ENCODE peak calls at places on chromosomes 4 and X, in five cellular contexts. B is pancreas, Q is right lobe of liver, G is A549, I is upper lobe of right lung. U is an unnamed sample.

GRCh38 chr4:183912585-183912984 is 7.5 kb downstream of the STOX2 start:
- DNase-seq in G (no peak), I (no peak), B (no peak), Q (no peak), U (no peak)

GRCh38 chr4:6281436-6282144 is 11.9 kb downstream of the WFS1 start:
- DNase-seq in G (no peak), Q (no peak), B (no peak), I (no peak), U (no peak)

GRCh38 chr4:98126141-98126540 is 17.1 kb downstream of the STPG2 start:
- DNase-seq in B (no peak), G (no peak), Q (no peak), I (no peak), U (no peak)

GRCh38 chr4:185247151-185247550 is 37.8 kb downstream of the SNX25 start:
- DNase-seq in Q (no peak), I (no peak), B (no peak), G (no peak), U (no peak)

GRCh38 chrX:78123190-78123589 is 16.3 kb downstream of the TAF9B start:
- DNase-seq in I (no peak), Q (no peak), G (no peak), B (no peak), U (no peak)

GRCh38 chr4:145804134-145804533 is 124.2 kb downstream of the C4orf51 start:
- DNase-seq in I (no peak), B (no peak), G (no peak), Q (no peak), U (no peak)

GRCh38 chr4:83093060-83093640 is 21.4 kb downstream of the PLAC8 start:
- DNase-seq in B (no peak), G (no peak), I (no peak), Q (no peak), U (no peak)

GRCh38 chrX:129787336-129788055 is 7.7 kb downstream of the SASH3 start:
- DNase-seq in B (no peak), Q (no peak), G (no peak), I (no peak), U (no peak)

GRCh38 chr4:8100696-8101095 is 57.9 kb downstream of the ABLIM2 start:
- DNase-seq in Q (no peak), G (no peak), B (no peak), I (no peak), U (peak)

GRCh38 chr4:183408791-183409190 is 35.6 kb upstream of the CDKN2AIP start:
- DNase-seq in Q (no peak), G (no peak), B (no peak), I (peak), U (no peak)

GRCh38 chr4:15756361-15756861 is 21.7 kb upstream of the CD38 start:
- DNase-seq in Q (no peak), B (no peak), G (no peak), I (no peak), U (peak)

GRCh38 chrX:20517565-20517964 is 250.9 kb upstream of the RPS6KA3 start:
- DNase-seq in G (no peak), Q (no peak), B (no peak), I (no peak), U (no peak)

GRCh38 chr4:26020896-26021295 is 106.9 kb downstream of the SMIM20 start:
- DNase-seq in I (no peak), B (no peak), Q (no peak), G (no peak), U (peak)

GRCh38 chr4:152471251-152471792 is 64.6 kb downstream of the FBXW7 start:
- DNase-seq in B (no peak), Q (no peak), I (no peak), G (no peak), U (no peak)

GRCh38 chrX:131987252-131987651 is 35.9 kb upstream of the STK26 start:
- DNase-seq in Q (no peak), B (no peak), G (no peak), I (no peak), U (no peak)

GRCh38 chrX:42678133-42678532 is 99.8 kb downstream of the PPP1R2C start:
- DNase-seq in I (no peak), B (peak), Q (no peak), G (no peak), U (no peak)

GRCh38 chr4:8315343-8316250 is 46.0 kb downstream of the HTRA3 start:
- DNase-seq in I (peak), B (peak), Q (no peak), G (peak), U (peak)

GRCh38 chr4:40530961-40531635 is 98.6 kb downstream of the RBM47 start:
- DNase-seq in G (no peak), I (no peak), Q (no peak), B (no peak), U (no peak)

GRCh38 chr4:37699874-37700481 is 13.8 kb upstream of the RELL1 start:
- DNase-seq in G (no peak), B (no peak), Q (no peak), I (no peak), U (no peak)

GRCh38 chr4:37693450-37694190 is 7.4 kb upstream of the RELL1 start:
- DNase-seq in I (no peak), Q (no peak), B (no peak), G (peak), U (no peak)

GRCh38 chr4:37693030-37693429 is 6.9 kb upstream of the RELL1 start:
- DNase-seq in Q (no peak), I (no peak), G (no peak), B (no peak), U (no peak)

DNA sequence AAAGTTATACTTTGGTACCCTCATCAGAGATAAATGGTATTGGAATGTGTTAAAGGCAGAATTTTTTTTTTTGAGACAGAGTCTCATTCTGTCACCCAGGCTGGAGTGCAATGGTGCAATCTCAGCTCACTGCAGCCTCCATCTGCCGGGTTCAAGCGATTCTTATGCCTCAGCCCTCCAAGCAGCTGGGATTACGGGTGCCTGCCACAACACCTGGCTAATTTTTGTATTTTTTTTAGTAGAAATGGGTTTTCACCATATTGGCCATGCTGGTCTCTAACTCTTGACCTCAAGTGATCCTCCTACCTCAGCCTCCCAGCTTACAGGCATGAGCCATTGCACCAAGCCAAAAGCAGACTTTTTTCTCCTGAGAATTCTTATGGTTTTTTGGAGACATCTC is 11.4 kb upstream of the RELL1 start:
- DNase-seq in G (no peak), I (no peak), Q (no peak), B (no peak), U (no peak)
- H3K4me3 ChIP-seq in G (no peak), I (no peak), Q (no peak), B (no peak), U (no peak)

GRCh38 chr4:24598025-24598424 is 13.7 kb upstream of the DHX15 start:
- DNase-seq in Q (no peak), G (peak), I (peak), B (peak), U (no peak)
- TF ChIP-seq CTCF in Q (no peak), G (no peak), I (no peak), B (no peak), U (no peak)

DNA sequence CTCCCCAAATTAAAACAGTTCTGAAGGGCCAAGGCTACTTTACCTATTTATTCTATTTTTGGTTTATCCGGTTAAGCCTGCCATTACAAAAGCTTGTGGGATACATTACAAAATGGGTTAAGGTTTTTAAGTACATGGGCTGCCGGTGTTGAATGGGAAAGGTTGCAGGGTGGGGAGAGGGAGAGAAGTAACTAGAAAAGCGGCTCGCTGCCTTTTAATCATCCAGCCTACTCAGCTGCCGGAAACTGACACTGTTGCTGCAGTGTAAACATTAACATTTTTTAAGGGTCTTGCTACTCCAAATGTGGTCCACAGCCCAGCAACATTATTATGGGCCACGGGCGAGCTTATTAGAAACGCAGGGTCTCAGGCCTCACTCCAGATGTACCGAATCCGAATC is 1.5 kb upstream of the IL1RAPL1 start:
- DNase-seq in B (no peak), Q (no peak), G (no peak), I (no peak), U (no peak)
- H3K4me3 ChIP-seq in B (no peak), Q (peak), G (no peak), I (no peak), U (peak)

DNA sequence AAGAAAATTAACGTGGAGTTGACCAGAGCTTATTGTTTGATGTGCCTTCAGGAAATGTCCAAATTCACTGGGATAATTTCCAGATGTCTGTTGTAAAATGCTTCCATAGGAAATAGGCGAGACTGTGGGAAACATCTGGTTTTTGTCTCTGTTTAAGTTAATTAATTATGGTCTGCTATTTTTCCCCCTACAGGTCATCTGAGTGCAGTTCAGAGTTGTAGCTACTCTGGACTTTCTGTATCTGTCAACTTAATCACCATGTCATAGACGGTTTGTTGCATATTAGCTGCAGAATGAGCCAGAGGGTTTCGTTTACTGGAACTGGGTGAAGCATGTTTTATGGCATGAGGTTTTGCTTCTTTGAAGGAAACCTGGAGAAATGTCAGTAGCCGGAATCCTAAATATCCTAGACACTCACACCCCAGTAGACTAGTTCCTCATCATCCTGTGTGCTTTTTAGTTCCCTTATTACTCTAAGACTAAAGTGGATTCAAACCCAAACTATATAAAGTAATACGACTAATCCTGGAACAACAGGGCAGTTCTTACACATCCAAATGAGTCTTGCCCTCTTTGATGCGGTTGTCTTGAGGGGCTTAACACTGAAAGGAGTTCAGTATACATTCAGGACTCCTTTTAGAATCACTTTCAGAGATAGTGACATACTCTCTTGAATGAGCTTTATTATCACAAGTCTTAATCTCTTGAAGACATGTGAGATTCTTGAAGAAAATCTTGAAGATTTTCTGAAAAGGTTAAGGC is 62.5 kb downstream of the PPEF1 start:
- DNase-seq in G (no peak), I (no peak), B (no peak), Q (no peak), U (peak)
- TF ChIP-seq CTCF in G (no peak), I (no peak), B (no peak), Q (no peak), U (no peak)

GRCh38 chr4:13553081-13553480 is 8.8 kb upstream of the NKX3-2 start:
- DNase-seq in I (no peak), G (no peak), Q (no peak), B (no peak), U (no peak)
- H3K4me3 ChIP-seq in I (no peak), G (no peak), Q (no peak), B (no peak), U (no peak)

GRCh38 chr4:138062929-138063328 is 179.2 kb downstream of the SLC7A11 start:
- DNase-seq in Q (no peak), I (no peak), G (no peak), B (no peak), U (no peak)
- TF ChIP-seq CTCF in Q (no peak), I (no peak), G (no peak), B (no peak), U (peak)

U was measured in cardiac muscle cell.